ENCODE peak calls at places on chromosomes 12 and 14, in five cellular contexts. N is dorsolateral prefrontal cortex, U is upper lobe of right lung, M is fibroblast of lung, A is PC-3. V is an unnamed sample.

GRCh38 chr12:34291001-34291400 is 268.7 kb downstream of the ALG10 start:
- DNase-seq in N (peak; percentile 2), U (peak; percentile 48), M (no peak), A (no peak), V (no peak)

GRCh38 chr14:73729556-73730265 is 15.5 kb upstream of the PNMA1 start:
- DNase-seq in N (peak; percentile 4), U (peak; percentile 64), M (no peak), A (no peak), V (no peak)

GRCh38 chr12:99099786-99100185 is 454.7 kb downstream of the APAF1 start:
- DNase-seq in N (no peak), U (no peak), M (no peak), A (no peak), V (no peak)

GRCh38 chr14:72000907-72001306 is 68.7 kb downstream of the RGS6 start:
- DNase-seq in N (peak; percentile 14), U (peak; percentile 65), M (no peak), A (no peak), V (no peak)

GRCh38 chr12:109693653-109694224 is 19.9 kb upstream of the FAM222A start:
- DNase-seq in N (no peak), U (no peak), M (no peak), A (peak; percentile 57), V (no peak)

GRCh38 chr14:96243785-96244184 is 12.2 kb upstream of the BDKRB1 start:
- DNase-seq in N (peak; percentile 44), U (peak; percentile 17), M (no peak), A (no peak), V (no peak)

GRCh38 chr12:62250671-62251608 is 9.3 kb upstream of the USP15 start:
- DNase-seq in N (no peak), U (no peak), M (peak; percentile 66), A (no peak), V (no peak)

GRCh38 chr14:97210202-97210601 is 413.0 kb downstream of the VRK1 start:
- DNase-seq in N (no peak), U (no peak), M (no peak), A (peak; percentile 10), V (no peak)

GRCh38 chr12:124004233-124004875 is 31.3 kb downstream of the ZNF664 start:
- DNase-seq in N (no peak), U (no peak), M (no peak), A (no peak), V (no peak)

GRCh38 chr14:54116972-54117371 is 160.3 kb upstream of the BMP4 start:
- DNase-seq in N (no peak), U (no peak), M (peak; percentile 85), A (peak; percentile 95), V (no peak)

DNA sequence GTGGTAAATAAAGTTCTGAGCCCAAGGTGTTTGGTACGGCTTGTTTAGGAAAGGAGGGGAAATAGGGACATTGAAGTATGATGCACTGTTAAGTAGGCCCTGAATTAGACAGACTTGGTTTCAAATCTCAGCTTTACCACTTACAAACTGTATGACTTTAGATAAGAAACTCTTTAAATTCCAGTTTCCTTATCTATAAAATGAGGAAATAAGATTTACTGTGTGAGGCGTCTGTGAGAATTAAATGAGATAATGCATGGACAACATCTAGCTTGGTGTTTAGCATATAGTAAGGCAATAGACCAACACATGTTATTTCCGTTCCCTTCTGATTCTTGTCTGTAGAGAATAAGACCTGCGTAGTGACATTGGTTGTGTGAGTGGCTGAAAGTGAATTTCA is 7.0 kb downstream of the NCKAP1L start:
- DNase-seq in N (no peak), U (no peak), M (no peak), A (no peak), V (no peak)
- H3K27ac ChIP-seq in N (no peak overlapping the region), U (no peak overlapping the region), M (no peak overlapping the region), A (no peak overlapping the region), V (no peak overlapping the region)

GRCh38 chr12:93571360-93571853 is 1.1 kb upstream of the SOCS2 start:
- DNase-seq in N (no peak), U (peak; percentile 87), M (peak; percentile 51), A (peak; percentile 63), V (peak; percentile 75)

GRCh38 chr12:93570552-93571359 is 1.7 kb upstream of the SOCS2 start:
- DNase-seq in N (peak; percentile 90), U (peak; percentile 98), M (peak; percentile 92), A (peak; percentile 93), V (peak; percentile 97)

GRCh38 chr12:93572712-93573551 is 457 bp downstream of the SOCS2 start:
- DNase-seq in N (no peak), U (peak; percentile 68), M (peak; percentile 56), A (peak; percentile 46), V (no peak)

GRCh38 chr12:93571854-93572711 is at the start of gene SOCS2:
- DNase-seq in N (no peak), U (peak; percentile 73), M (peak; percentile 39), A (peak; percentile 20), V (no peak)

GRCh38 chr12:93573552-93574223 is 1.2 kb downstream of the SOCS2 start:
- DNase-seq in N (no peak), U (no peak), M (peak; percentile 32), A (peak; percentile 62), V (no peak)
- H3K27ac ChIP-seq in N (peak overlapping the region; percentile 48), U (peak overlapping the region; percentile 85), M (peak overlapping the region; percentile 77), A (peak overlapping the region; percentile 26), V (no peak overlapping the region)

GRCh38 chr14:78566017-78566858 is 396.1 kb downstream of the NRXN3 start:
- DNase-seq in N (peak; percentile 91), U (peak; percentile 74), M (peak; percentile 57), A (peak; percentile 81), V (peak; percentile 87)
- H3K27ac ChIP-seq in N (peak overlapping the region; percentile 43), U (no peak overlapping the region), M (no peak overlapping the region), A (no peak overlapping the region), V (no peak overlapping the region)

GRCh38 chr12:132494294-132495164 is 4.6 kb downstream of the FBRSL1 start:
- DNase-seq in N (no peak), U (no peak), M (no peak), A (peak; percentile 46), V (no peak)

GRCh38 chr12:132492522-132492921 is 2.6 kb downstream of the FBRSL1 start:
- DNase-seq in N (no peak), U (no peak), M (no peak), A (no peak), V (no peak)

GRCh38 chr12:132492951-132493350 is 3.0 kb downstream of the FBRSL1 start:
- DNase-seq in N (no peak), U (no peak), M (no peak), A (no peak), V (no peak)

GRCh38 chr12:132495165-132495544 is 5.2 kb downstream of the FBRSL1 start:
- DNase-seq in N (no peak), U (no peak), M (no peak), A (no peak), V (no peak)

DNA sequence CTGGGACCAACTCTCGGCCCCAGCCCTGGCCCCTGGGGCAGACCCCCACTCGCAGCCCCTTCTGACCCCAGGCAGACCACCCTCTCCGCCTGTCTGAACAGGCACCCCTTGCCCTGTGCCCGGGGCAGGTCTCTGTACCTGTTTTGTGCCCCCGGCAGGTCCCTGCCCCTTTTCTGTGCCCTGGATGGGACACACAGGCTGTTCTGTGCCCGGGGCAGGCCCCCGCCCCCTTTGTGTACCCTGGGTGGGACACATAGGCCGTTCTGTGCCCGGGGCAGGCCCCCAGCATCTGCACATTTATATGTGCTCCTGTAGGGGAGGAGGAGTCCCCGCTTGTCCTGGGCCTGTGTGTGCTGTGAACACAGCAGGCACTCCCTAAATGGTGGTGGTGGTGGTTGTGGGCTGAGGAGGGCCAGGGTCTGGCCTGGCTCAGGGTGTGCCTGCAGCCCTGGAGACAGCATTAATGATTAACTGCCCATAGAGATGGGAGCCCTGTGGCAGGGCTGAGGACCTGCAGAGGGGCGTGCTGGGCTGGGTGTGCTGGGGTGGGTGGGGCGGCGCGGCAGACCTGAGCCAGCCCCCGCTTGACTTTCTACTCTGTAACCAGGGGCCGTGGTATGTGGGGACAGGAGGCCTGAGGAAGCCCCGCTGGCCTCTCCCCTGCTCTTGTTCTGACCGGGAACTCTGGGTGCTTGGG is 3.7 kb downstream of the FBRSL1 start:
- DNase-seq in N (no peak), U (no peak), M (no peak), A (no peak), V (no peak)
- H3K27ac ChIP-seq in N (peak overlapping the region; percentile 27), U (no peak overlapping the region), M (no peak overlapping the region), A (no peak overlapping the region), V (peak overlapping the region; percentile 31)

V was measured in right atrium auricular region.